ENCODE peak calls at places on chromosome 17, in five cellular contexts. Z, R, M, Q and P are unnamed samples.

GRCh38 chr17:81902653-81903414 is 796 bp downstream of the NPB start:
- DNase-seq in Z (no peak), R (no peak), M (no peak), Q (no peak), P (no peak)

GRCh38 chr17:68807998-68808772 is 147.0 kb downstream of the ABCA8 start:
- DNase-seq in Z (no peak), R (no peak), M (no peak), Q (no peak), P (no peak)

GRCh38 chr17:64547354-64547753 is 40.6 kb downstream of the CEP95 start:
- DNase-seq in Z (no peak), R (no peak), M (no peak), Q (no peak), P (no peak)

GRCh38 chr17:19787733-19788357 is 39.7 kb upstream of the ALDH3A1 start:
- DNase-seq in Z (no peak), R (no peak), M (no peak), Q (no peak), P (no peak)

GRCh38 chr17:31388770-31389672 is 2.5 kb upstream of the RAB11FIP4 start:
- DNase-seq in Z (peak; percentile 24), R (no peak), M (peak; percentile 40), Q (no peak), P (no peak)

GRCh38 chr17:37519241-37519985 is 29.7 kb downstream of the DUSP14 start:
- DNase-seq in Z (no peak), R (no peak), M (no peak), Q (peak; percentile 68), P (no peak)

GRCh38 chr17:82383411-82383810 is 11.8 kb downstream of the UTS2R start:
- DNase-seq in Z (no peak), R (no peak), M (no peak), Q (no peak), P (no peak)

GRCh38 chr17:77602062-77602746 is 356.3 kb upstream of the TNRC6C start:
- DNase-seq in Z (no peak), R (no peak), M (no peak), Q (no peak), P (no peak)

GRCh38 chr17:40145476-40145875 is 5.1 kb downstream of the CASC3 start:
- DNase-seq in Z (no peak), R (no peak), M (no peak), Q (no peak), P (no peak)

GRCh38 chr17:57114085-57114673 is 29.1 kb downstream of the AKAP1 start:
- DNase-seq in Z (peak; percentile 48), R (no peak), M (peak; percentile 69), Q (peak; percentile 26), P (no peak)

GRCh38 chr17:82650723-82651122 is 2.5 kb upstream of the WDR45B start:
- DNase-seq in Z (no peak), R (no peak), M (no peak), Q (no peak), P (no peak)

GRCh38 chr17:63425478-63425877 is 20.6 kb downstream of the CYB561 start:
- DNase-seq in Z (peak; percentile 77), R (no peak), M (peak; percentile 78), Q (peak; percentile 77), P (peak; percentile 59)

GRCh38 chr17:31550389-31551056 is 159.0 kb downstream of the RAB11FIP4 start:
- DNase-seq in Z (no peak), R (no peak), M (no peak), Q (no peak), P (no peak)

GRCh38 chr17:7141824-7142223 is 27.2 kb upstream of the ASGR2 start:
- DNase-seq in Z (no peak), R (no peak), M (no peak), Q (no peak), P (no peak)

GRCh38 chr17:81926451-81927144 is 937 bp downstream of the MAFG start:
- DNase-seq in Z (peak; percentile 71), R (no peak), M (peak; percentile 60), Q (peak; percentile 78), P (peak; percentile 47)